ENCODE peak calls at places on chromosomes 6 and 20, in six cellular contexts. Z is heart left ventricle, T is HCT116, J is IMR-90, R is HepG2, M is A549. K is an unnamed sample.

GRCh38 chr6:95084867-95085266 is 492.5 kb upstream of the MANEA start:
- ATAC-seq in M (no peak), R (peak; percentile 40), J (no peak), Z (no peak), T (no peak), K (no peak)

GRCh38 chr6:25753079-25753478 is 1.5 kb upstream of the SLC17A4 start:
- ATAC-seq in Z (no peak), J (no peak), T (no peak), M (no peak), R (no peak), K (no peak)

GRCh38 chr6:21278078-21278790 is 315.3 kb upstream of the SOX4 start:
- ATAC-seq in M (no peak), R (no peak), Z (peak; percentile 98), J (no peak), T (no peak), K (no peak)

GRCh38 chr6:167349816-167350215 is 24.9 kb downstream of the TTLL2 start:
- ATAC-seq in R (peak; percentile 31), M (no peak), J (no peak), Z (no peak), T (no peak), K (no peak)

GRCh38 chr6:56370591-56371198 is 123.3 kb upstream of the COL21A1 start:
- ATAC-seq in M (peak; percentile 44), R (peak; percentile 36), J (peak; percentile 42), T (peak; percentile 48), Z (peak; percentile 66), K (peak; percentile 75)

GRCh38 chr20:51545515-51545914 is 3.0 kb upstream of the NFATC2 start:
- ATAC-seq in T (no peak), R (no peak), J (no peak), Z (no peak), M (no peak), K (no peak)

GRCh38 chr6:53095716-53096115 is 30.5 kb downstream of the FBXO9 start:
- ATAC-seq in T (no peak), R (no peak), M (no peak), Z (no peak), J (peak; percentile 78), K (no peak)

GRCh38 chr6:111774346-111774703 is 98.9 kb downstream of the FYN start:
- ATAC-seq in M (peak; percentile 20), R (peak; percentile 48), J (no peak), Z (peak; percentile 44), T (peak; percentile 42), K (peak; percentile 46)

GRCh38 chr6:158789115-158789917 is 29.9 kb downstream of the EZR start:
- ATAC-seq in Z (peak; percentile 45), R (peak; percentile 36), M (no peak), J (no peak), T (no peak), K (no peak)

GRCh38 chr6:137352859-137353258 is 133.7 kb upstream of the IFNGR1 start:
- ATAC-seq in T (no peak), Z (no peak), J (no peak), M (no peak), R (no peak), K (no peak)

GRCh38 chr6:90156861-90157260 is 139.8 kb downstream of the BACH2 start:
- ATAC-seq in T (peak; percentile 62), J (no peak), Z (no peak), R (no peak), M (no peak), K (no peak)

GRCh38 chr6:40000964-40001515 is 66.8 kb upstream of the MOCS1 start:
- ATAC-seq in J (no peak), R (no peak), M (no peak), T (no peak), Z (no peak), K (no peak)

GRCh38 chr6:31400467-31401289 is 2.7 kb upstream of the MICA start:
- ATAC-seq in J (peak; percentile 6), M (peak; percentile 36), T (peak; percentile 8), Z (peak; percentile 45), R (peak; percentile 14), K (peak; percentile 45)
- TF ChIP-seq POLR2A in J (no peak), M (peak; percentile 17), T (peak; percentile 26), Z (no peak), R (no peak), K (peak; percentile 16)

GRCh38 chr20:50032955-50033666 is 50.3 kb downstream of the SNAI1 start:
- ATAC-seq in R (no peak), J (no peak), Z (no peak), M (no peak), T (no peak), K (no peak)
- H3K27ac ChIP-seq in R (peak overlapping the region; percentile 33), J (peak overlapping the region; percentile 22), Z (no peak overlapping the region), M (peak overlapping the region; percentile 95), T (no peak overlapping the region), K (no peak overlapping the region)

GRCh38 chr6:34248198-34248726 is 544 bp downstream of the SMIM29 start:
- ATAC-seq in Z (peak; percentile 52), J (peak; percentile 10), M (peak; percentile 44), T (peak; percentile 10), R (peak; percentile 40), K (peak; percentile 30)
- TF ChIP-seq POLR2A in Z (no peak), J (no peak), M (no peak), T (no peak), R (no peak), K (no peak)

DNA sequence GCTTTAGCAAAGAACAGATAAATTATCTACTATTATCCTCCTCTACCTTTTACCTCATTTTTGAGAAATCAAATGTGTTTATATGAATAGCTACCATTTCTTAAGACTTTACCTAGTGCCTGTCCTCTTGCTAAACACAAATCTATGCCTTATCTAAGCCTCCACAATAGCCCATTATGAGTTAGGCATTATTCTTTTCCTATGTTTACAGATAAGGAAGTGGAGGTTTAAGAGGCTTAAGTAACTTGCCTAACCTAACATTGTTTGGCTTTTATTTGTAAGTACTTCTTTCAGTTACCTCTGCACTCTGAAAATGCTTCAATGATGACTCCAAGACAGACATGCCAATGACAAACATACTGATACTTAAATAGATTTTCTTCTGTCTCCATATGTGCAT is 384.6 kb downstream of the BMP2 start:
- ATAC-seq in R (no peak), J (no peak), Z (no peak), M (no peak), T (no peak), K (no peak)
- H3K27ac ChIP-seq in R (no peak overlapping the region), J (no peak overlapping the region), Z (no peak overlapping the region), M (no peak overlapping the region), T (no peak overlapping the region), K (no peak overlapping the region)

DNA sequence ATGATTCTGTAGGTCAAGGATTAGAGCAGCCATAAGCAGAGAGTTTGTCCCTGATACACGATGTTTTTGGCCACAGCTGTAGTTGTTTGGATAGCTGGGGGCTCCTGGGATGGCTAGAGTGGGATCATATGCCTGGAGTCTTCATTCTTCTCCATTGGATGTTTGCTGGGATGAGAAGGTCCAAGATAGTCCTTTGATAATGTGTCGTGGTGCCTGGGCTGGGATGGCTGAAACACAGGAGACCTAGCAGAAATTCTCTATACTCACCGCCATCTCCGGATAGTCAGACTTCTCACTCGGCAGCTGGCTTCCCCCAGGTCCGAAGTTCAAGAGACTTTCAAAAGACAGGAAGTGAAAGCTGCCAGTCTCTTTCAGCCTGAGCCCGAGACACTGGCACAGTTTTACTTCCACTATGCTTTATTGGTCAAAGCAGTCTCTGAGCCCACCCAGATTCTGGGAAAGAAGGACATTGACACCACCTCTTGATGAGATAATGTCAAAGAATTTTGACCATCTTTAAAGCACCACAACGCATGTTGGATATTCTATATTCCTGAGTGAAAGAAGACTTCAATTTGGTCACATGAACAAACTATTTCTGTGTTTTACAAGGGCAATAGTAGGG is 16.0 kb downstream of the MARCKS start:
- ATAC-seq in M (peak; percentile 93), T (no peak), R (peak; percentile 97), J (no peak), Z (no peak), K (no peak)
- TF ChIP-seq POLR2A in M (no peak), T (no peak), R (no peak), J (no peak), Z (no peak), K (no peak)

GRCh38 chr6:120147218-120147871 is 797.8 kb upstream of the MAN1A1 start:
- ATAC-seq in Z (no peak), J (no peak), M (no peak), R (no peak), T (peak; percentile 32), K (no peak)
- H3K27ac ChIP-seq in Z (no peak overlapping the region), J (no peak overlapping the region), M (no peak overlapping the region), R (no peak overlapping the region), T (no peak overlapping the region), K (no peak overlapping the region)

K was measured in gastroesophageal sphincter.